ENCODE peak calls at places on chromosomes 1 and 21, in six cellular contexts. S is adrenal gland, K is GM23248, T is upper lobe of right lung, A is body of pancreas, D is mesendoderm. H is an unnamed sample.
A peak's percentile ranks its signal among the peaks of the same experiment; 100 is the strongest.

GRCh38 chr1:229156819-229157218 is 114.1 kb upstream of the RAB4A start:
- DNase-seq in A (peak; percentile 70), D (peak; percentile 75), K (peak; percentile 22), S (peak; percentile 25), T (no peak), H (peak; percentile 49)

GRCh38 chr1:224266105-224266935 is 63.7 kb downstream of the NVL start:
- DNase-seq in S (no peak), A (no peak), K (no peak), D (no peak), T (no peak), H (no peak)

GRCh38 chr21:44801468-44802395 is at the start of gene UBE2G2:
- DNase-seq in A (peak; percentile 78), S (peak; percentile 73), T (peak; percentile 93), D (peak; percentile 85), K (peak; percentile 91), H (peak; percentile 86)

GRCh38 chr1:241592273-241592958 is 47.8 kb downstream of the CHML start:
- DNase-seq in D (no peak), T (no peak), A (no peak), S (no peak), K (peak; percentile 90), H (peak; percentile 100)

GRCh38 chr21:18041012-18041411 is 203.6 kb upstream of the CHODL start:
- DNase-seq in D (peak; percentile 79), T (no peak), A (no peak), S (no peak), K (no peak), H (peak; percentile 50)

GRCh38 chr1:40153073-40153770 is 8.0 kb upstream of the RLF start:
- DNase-seq in S (no peak), D (peak; percentile 76), T (no peak), A (peak; percentile 37), K (peak; percentile 74), H (peak; percentile 69)

GRCh38 chr1:55813619-55814018 is 598.5 kb upstream of the USP24 start:
- DNase-seq in A (peak; percentile 19), D (no peak), K (peak; percentile 79), S (peak; percentile 52), T (no peak), H (peak; percentile 49)

GRCh38 chr1:203839081-203839480 is 22.3 kb upstream of the SNRPE start:
- DNase-seq in S (no peak), T (no peak), A (no peak), K (peak; percentile 53), D (peak; percentile 11), H (no peak)

GRCh38 chr1:171872430-171872829 is 31.1 kb downstream of the DNM3 start:
- DNase-seq in K (no peak), D (peak; percentile 46), A (no peak), S (no peak), T (no peak), H (no peak)

GRCh38 chr1:4063516-4063915 is 163.4 kb upstream of the C1orf174 start:
- DNase-seq in D (no peak), T (peak; percentile 28), A (no peak), S (no peak), K (no peak), H (no peak)

GRCh38 chr1:44225761-44226160 is 12.5 kb downstream of the DMAP1 start:
- DNase-seq in D (no peak), A (no peak), T (no peak), S (no peak), K (no peak), H (no peak)

GRCh38 chr1:179953974-179954493 is 576 bp upstream of the CEP350 start:
- DNase-seq in S (peak; percentile 69), D (no peak), T (no peak), A (peak; percentile 44), K (peak; percentile 82), H (no peak)

GRCh38 chr1:2275796-2276536 is 47.8 kb downstream of the SKI start:
- DNase-seq in A (no peak), K (peak; percentile 67), T (peak; percentile 80), S (no peak), D (peak; percentile 40), H (no peak)

GRCh38 chr1:55074455-55074854 is 35.1 kb downstream of the PCSK9 start:
- DNase-seq in D (no peak), A (no peak), T (no peak), K (no peak), S (no peak), H (no peak)

GRCh38 chr1:24870551-24871195 is 59.4 kb downstream of the RUNX3 start:
- DNase-seq in T (no peak), A (no peak), D (no peak), K (no peak), S (no peak), H (no peak)

GRCh38 chr1:156883919-156884318 is 9.6 kb upstream of the PEAR1 start:
- DNase-seq in D (no peak), T (no peak), S (no peak), A (no peak), K (no peak), H (no peak)

GRCh38 chr1:46175243-46175642 is 356 bp downstream of the TSPAN1 start:
- DNase-seq in K (peak; percentile 49), S (no peak), T (no peak), A (no peak), D (peak; percentile 49), H (no peak)

GRCh38 chr1:86912501-86912900 is 1.4 kb downstream of the SELENOF start:
- DNase-seq in A (no peak), K (peak; percentile 47), S (no peak), T (no peak), D (no peak), H (no peak)

GRCh38 chr1:95086949-95087533 is 14.3 kb upstream of the ALG14 start:
- DNase-seq in D (peak; percentile 94), A (peak; percentile 52), S (peak; percentile 70), T (no peak), K (peak; percentile 83), H (peak; percentile 89)

GRCh38 chr1:114756009-114756892 is 1.5 kb downstream of the CSDE1 start:
- DNase-seq in A (no peak), K (peak; percentile 32), D (no peak), S (no peak), T (no peak), H (peak; percentile 63)

GRCh38 chr1:16938351-16939321 is 16.9 kb downstream of the CROCC start:
- DNase-seq in S (no peak), K (peak; percentile 35), D (peak; percentile 61), T (no peak), A (no peak), H (no peak)

GRCh38 chr1:17359808-17360207 is 12.2 kb upstream of the PADI6 start:
- DNase-seq in S (no peak), A (no peak), K (no peak), T (no peak), D (no peak), H (no peak)

GRCh38 chr21:24939288-24939687 is 668.0 kb downstream of the MRPL39 start:
- DNase-seq in K (no peak), S (peak; percentile 34), A (no peak), D (no peak), T (no peak), H (no peak)

GRCh38 chr1:41387667-41388091 is 26.4 kb downstream of the FOXO6 start:
- DNase-seq in A (peak; percentile 90), S (peak; percentile 93), K (peak; percentile 54), T (peak; percentile 88), D (peak; percentile 95), H (peak; percentile 48)

GRCh38 chr1:100950776-100951175 is 54.9 kb downstream of the SLC30A7 start:
- DNase-seq in T (no peak), A (no peak), D (peak; percentile 54), S (no peak), K (peak; percentile 24), H (no peak)

DNA sequence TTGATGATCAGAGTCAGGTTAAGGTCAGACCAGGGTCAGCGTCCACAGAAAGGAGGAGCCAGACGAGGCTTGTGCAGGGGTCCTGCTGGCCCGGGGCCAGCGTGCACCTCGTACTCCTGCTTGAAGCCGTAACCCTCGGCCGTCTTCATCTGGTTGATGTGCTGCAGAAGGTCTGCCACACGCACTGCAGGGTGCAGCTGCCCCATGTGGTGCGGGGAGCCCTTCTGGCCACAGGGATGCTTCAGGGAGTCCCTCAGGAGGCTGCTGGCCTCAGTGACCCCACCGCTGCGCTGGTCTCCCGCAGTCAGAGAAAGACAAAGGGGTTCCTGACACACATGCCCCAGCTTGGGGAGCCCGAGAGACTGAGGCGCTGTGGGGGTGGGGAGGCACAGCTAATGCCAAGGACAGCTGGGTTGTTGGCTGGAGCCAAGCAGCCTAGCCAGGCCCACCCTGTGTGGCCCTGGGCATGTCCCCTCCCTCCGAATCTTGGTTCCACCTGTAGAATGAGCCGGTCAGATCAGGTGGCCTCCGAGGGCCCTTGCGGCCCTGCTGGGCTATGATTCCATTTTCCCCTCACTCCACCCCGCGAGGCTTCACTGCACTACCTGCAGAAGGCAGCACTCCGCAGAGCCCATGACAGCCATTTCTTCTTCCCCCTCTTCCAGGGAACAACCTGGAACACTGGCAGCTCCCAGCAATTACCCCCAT is 251.9 kb downstream of the PTPRU start:
- DNase-seq in T (no peak), K (no peak), A (no peak), D (no peak), S (no peak), H (no peak)
- H3K27me3 ChIP-seq in T (no peaks in the 10 kb centered on the region), K (no peaks in the 10 kb centered on the region), A (no peaks in the 10 kb centered on the region), D (no peaks in the 10 kb centered on the region), S (no peaks in the 10 kb centered on the region), H (peaks cover 4% of the 10 kb centered on the region)

DNA sequence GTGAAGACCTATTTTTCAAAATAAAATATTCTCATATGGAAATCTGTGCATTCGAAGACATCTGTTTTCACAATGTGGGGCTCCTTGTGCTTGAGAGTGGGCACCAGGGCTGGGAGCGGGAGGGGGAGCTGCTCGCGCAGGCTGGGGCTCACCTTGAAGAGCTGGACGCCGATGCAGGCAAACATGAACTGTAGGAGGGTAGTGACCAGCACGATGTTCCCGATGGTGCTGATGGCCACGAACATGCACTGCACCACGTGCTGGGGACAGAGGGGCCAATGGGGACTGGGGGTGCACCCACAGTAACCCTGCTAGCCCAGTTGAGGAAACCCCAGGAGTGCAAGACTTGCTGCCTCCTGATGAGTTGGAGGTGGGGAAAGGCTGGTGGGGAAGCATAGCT is 42.2 kb upstream of the KIF21B start:
- DNase-seq in K (no peak), S (no peak), A (no peak), T (no peak), D (no peak), H (no peak)
- H3K27me3 ChIP-seq in K (peaks cover 54% of the 10 kb centered on the region), S (no peaks in the 10 kb centered on the region), A (no peaks in the 10 kb centered on the region), T (no peaks in the 10 kb centered on the region), D (no peaks in the 10 kb centered on the region), H (peaks cover 85% of the 10 kb centered on the region)

DNA sequence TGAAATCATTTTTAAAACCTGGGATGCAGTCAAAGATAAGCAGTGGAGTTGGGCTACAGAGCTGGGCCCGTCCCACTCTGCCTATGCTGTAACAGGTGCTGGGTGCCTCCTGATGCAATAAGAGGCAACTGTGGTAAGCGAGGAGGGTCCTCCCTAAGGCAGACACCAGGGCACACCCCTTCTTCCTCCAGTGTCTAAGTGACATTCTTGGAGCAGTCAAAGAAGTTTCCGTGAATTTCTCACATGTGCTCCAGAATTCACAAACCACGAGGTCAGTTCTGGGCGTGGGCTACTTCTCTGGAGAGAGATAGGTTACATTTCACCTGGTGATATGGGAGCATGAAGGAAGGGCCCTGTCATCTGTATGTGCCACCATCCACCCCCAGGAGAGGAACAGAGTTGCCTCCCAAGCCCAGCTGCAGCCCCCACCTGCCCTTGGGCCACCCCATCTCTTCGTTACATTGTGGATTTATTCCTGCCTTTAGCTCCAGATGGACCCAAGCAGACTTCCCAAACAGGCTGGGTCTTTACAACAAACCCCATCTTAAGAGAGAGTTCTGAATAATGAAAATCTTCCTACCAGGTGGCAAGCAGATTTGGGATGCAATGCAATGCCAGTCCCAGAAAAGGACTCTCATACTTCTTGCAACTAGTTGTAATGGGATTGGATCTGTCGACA is 82.6 kb upstream of the CNTN2 start:
- DNase-seq in A (no peak), K (no peak), S (no peak), D (peak; percentile 88), T (no peak), H (no peak)
- H3K27me3 ChIP-seq in A (no peaks in the 10 kb centered on the region), K (no peaks in the 10 kb centered on the region), S (no peaks in the 10 kb centered on the region), D (no peaks in the 10 kb centered on the region), T (no peaks in the 10 kb centered on the region), H (peaks cover 100% of the 10 kb centered on the region)

GRCh38 chr1:212780759-212781158 is 10.8 kb downstream of the NSL1 start:
- DNase-seq in S (no peak), T (no peak), D (no peak), K (no peak), A (no peak), H (no peak)
- H3K27me3 ChIP-seq in S (no peaks in the 10 kb centered on the region), T (no peaks in the 10 kb centered on the region), D (no peaks in the 10 kb centered on the region), K (no peaks in the 10 kb centered on the region), A (no peaks in the 10 kb centered on the region), H (no peaks in the 10 kb centered on the region)